ENCODE peak calls at places on chromosomes 13 and 19, in four cellular contexts. F is activated CD8-positive, alpha-beta T cell treated with anti-CD3 and anti-CD28 coated beads for 36 hours; B is esophagus squamous epithelium; S is T-helper 17 cell. W is an unnamed sample.
A peak's percentile ranks its signal among the peaks of the same experiment; 100 is the strongest.

GRCh38 chr19:17718988-17719711 is at the start of gene MAP1S:
- DNase-seq in S (peak; percentile 45), F (peak; percentile 76), B (no peak), W (no peak)

GRCh38 chr19:4678881-4679379 is 8.8 kb upstream of the MYDGF start:
- DNase-seq in S (no peak), B (no peak), F (peak; percentile 21), W (no peak)

GRCh38 chr13:30191491-30192100 is 115.8 kb downstream of the KATNAL1 start:
- DNase-seq in F (no peak), B (no peak), S (no peak), W (peak; percentile 5)

GRCh38 chr19:57830071-57830602 is at the start of gene ZNF587B:
- DNase-seq in B (no peak), F (peak; percentile 63), S (peak; percentile 17), W (no peak)

GRCh38 chr19:1397838-1398237 is 3.5 kb downstream of the GAMT start:
- DNase-seq in F (no peak), S (no peak), B (no peak), W (no peak)

GRCh38 chr13:22196777-22197176 is 525.9 kb downstream of the FGF9 start:
- DNase-seq in B (no peak), S (no peak), F (no peak), W (no peak)

GRCh38 chr19:51525731-51526130 is 5.7 kb downstream of the SIGLEC6 start:
- DNase-seq in F (no peak), B (no peak), S (no peak), W (no peak)

GRCh38 chr19:18112989-18113478 is 15.5 kb downstream of the MAST3 start:
- DNase-seq in B (no peak), F (peak; percentile 84), S (peak; percentile 70), W (peak; percentile 56)

GRCh38 chr13:23797276-23797903 is 91.8 kb downstream of the MIPEP start:
- DNase-seq in S (no peak), B (no peak), F (no peak), W (no peak)

GRCh38 chr13:62879071-62879470 is 1463.4 kb upstream of the PCDH20 start:
- DNase-seq in S (no peak), F (no peak), B (no peak), W (peak; percentile 22)

GRCh38 chr13:66829803-66830202 is 400.3 kb downstream of the PCDH9 start:
- DNase-seq in B (no peak), F (no peak), S (no peak), W (no peak)

GRCh38 chr19:5051619-5052018 is 82.7 kb downstream of the KDM4B start:
- DNase-seq in B (no peak), F (no peak), S (no peak), W (no peak)

GRCh38 chr13:109764474-109765292 is 21.7 kb downstream of the IRS2 start:
- DNase-seq in B (no peak), S (no peak), F (peak; percentile 61), W (no peak)

GRCh38 chr19:13014101-13014920 is 19.0 kb downstream of the NFIX start:
- DNase-seq in S (no peak), F (no peak), B (no peak), W (no peak)

GRCh38 chr13:51832471-51833152 is 12.4 kb downstream of the TMEM272 start:
- DNase-seq in F (peak; percentile 73), S (peak; percentile 40), B (no peak), W (no peak)

GRCh38 chr19:40549007-40549708 is 27.5 kb upstream of the SHKBP1 start:
- DNase-seq in F (peak; percentile 87), S (peak; percentile 60), B (no peak), W (no peak)

GRCh38 chr19:30423481-30423880 is 51.3 kb downstream of the ZNF536 start:
- DNase-seq in S (no peak), B (no peak), F (no peak), W (no peak)

GRCh38 chr13:42762917-42763316 is 18.5 kb upstream of the FAM216B start:
- DNase-seq in F (no peak), S (no peak), B (no peak), W (no peak)

GRCh38 chr19:18743281-18743825 is 47.8 kb downstream of the COMP start:
- DNase-seq in F (no peak), B (no peak), S (no peak), W (no peak)

GRCh38 chr13:107941345-107942029 is 273.8 kb downstream of the LIG4 start:
- DNase-seq in S (no peak), F (no peak), B (no peak), W (no peak)

GRCh38 chr19:5913739-5914357 is at the start of gene CAPS:
- DNase-seq in S (no peak), B (no peak), F (no peak), W (peak; percentile 47)

GRCh38 chr19:33374406-33374703 is 846 bp downstream of the CEBPG start:
- DNase-seq in S (no peak), B (no peak), F (peak; percentile 16), W (no peak)

GRCh38 chr13:49996166-49996915 is 501 bp upstream of the TRIM13 start:
- DNase-seq in B (peak; percentile 78), F (peak; percentile 88), S (peak; percentile 75), W (peak; percentile 83)

GRCh38 chr13:28820099-28821051 is at the start of gene MTUS2:
- DNase-seq in B (no peak), S (no peak), F (peak; percentile 25), W (no peak)

GRCh38 chr13:32537580-32538233 is 888 bp downstream of the N4BP2L2 start:
- DNase-seq in S (peak; percentile 20), F (peak; percentile 64), B (no peak), W (no peak)

GRCh38 chr19:16139752-16140151 is 3.7 kb upstream of the HSH2D start:
- DNase-seq in F (no peak), B (no peak), S (no peak), W (no peak)

GRCh38 chr19:47004012-47004465 is 15.6 kb upstream of the NPAS1 start:
- DNase-seq in S (no peak), B (no peak), F (no peak), W (no peak)

GRCh38 chr13:106587787-106588186 is 19.9 kb upstream of the ARGLU1 start:
- DNase-seq in S (no peak), F (no peak), B (no peak), W (no peak)

GRCh38 chr13:59112375-59112774 is 1051.4 kb downstream of the DIAPH3 start:
- DNase-seq in S (no peak), F (no peak), B (no peak), W (no peak)